ENCODE peak calls at places on chromosomes 4 and X, in seven cellular contexts. S, W, K, T, R, D and V are unnamed samples.

GRCh38 chrX:153526801-153527599 is 9.6 kb downstream of the ATP2B3 start:
- DNase-seq in S (no peak), W (no peak), K (no peak), T (no peak), R (no peak), D (no peak), V (no peak)

GRCh38 chrX:128460835-128461234 is 408.6 kb upstream of the ACTRT1 start:
- DNase-seq in S (no peak), W (no peak), K (peak), T (no peak), R (no peak), D (no peak), V (no peak)

GRCh38 chr4:122341906-122342305 is 36.9 kb upstream of the ADAD1 start:
- DNase-seq in S (peak), W (no peak), K (no peak), T (no peak), R (no peak), D (no peak), V (peak)

GRCh38 chrX:28016823-28017222 is 35.6 kb upstream of the DCAF8L1 start:
- DNase-seq in S (no peak), W (no peak), K (no peak), T (no peak), R (no peak), D (no peak), V (no peak)

GRCh38 chrX:153525451-153525850 is 8.0 kb downstream of the ATP2B3 start:
- DNase-seq in S (no peak), W (no peak), K (no peak), T (no peak), R (no peak), D (no peak), V (no peak)

GRCh38 chrX:805988-806387 is 175.4 kb downstream of the SHOX start:
- DNase-seq in S (no peak), W (no peak), K (no peak), T (no peak), R (no peak), D (no peak), V (no peak)

GRCh38 chr4:114132830-114133229 is 153.4 kb upstream of the ARSJ start:
- DNase-seq in S (peak), W (no peak), K (peak), T (no peak), R (no peak), D (no peak), V (peak)

GRCh38 chr4:107991945-107992625 is 2.4 kb downstream of the HADH start:
- DNase-seq in S (no peak), W (no peak), K (no peak), T (no peak), R (no peak), D (no peak), V (peak)

GRCh38 chr4:1323635-1324442 is 23.2 kb upstream of the UVSSA start:
- DNase-seq in S (peak), W (no peak), K (no peak), T (no peak), R (no peak), D (peak), V (peak)

GRCh38 chrX:118437283-118437682 is 58.3 kb upstream of the DOCK11 start:
- DNase-seq in S (no peak), W (no peak), K (no peak), T (no peak), R (no peak), D (no peak), V (no peak)

GRCh38 chr4:108556588-108557200 is 63.7 kb upstream of the RPL34 start:
- DNase-seq in S (no peak), W (no peak), K (no peak), T (no peak), R (no peak), D (no peak), V (no peak)

GRCh38 chrX:109350051-109350450 is 131.8 kb downstream of the GUCY2F start:
- DNase-seq in S (no peak), W (no peak), K (no peak), T (no peak), R (no peak), D (no peak), V (no peak)

GRCh38 chrX:40132751-40133150 is 35.0 kb upstream of the BCOR start:
- DNase-seq in S (peak), W (peak), K (no peak), T (peak), R (peak), D (peak), V (peak)

GRCh38 chr4:156584100-156584499 is 387.5 kb downstream of the PDGFC start:
- DNase-seq in S (no peak), W (no peak), K (no peak), T (no peak), R (no peak), D (no peak), V (no peak)

GRCh38 chr4:80448056-80448455 is 112.5 kb downstream of the CFAP299 start:
- DNase-seq in S (no peak), W (no peak), K (no peak), T (no peak), R (no peak), D (no peak), V (no peak)

GRCh38 chr4:41129128-41129754 is 85.1 kb downstream of the APBB2 start:
- DNase-seq in S (no peak), W (no peak), K (no peak), T (no peak), R (no peak), D (no peak), V (no peak)

GRCh38 chrX:34716322-34716721 is 59.2 kb upstream of the TMEM47 start:
- DNase-seq in S (no peak), W (no peak), K (no peak), T (no peak), R (no peak), D (no peak), V (no peak)

GRCh38 chr4:127251423-127251822 is 381.3 kb upstream of the INTU start:
- DNase-seq in S (no peak), W (no peak), K (no peak), T (no peak), R (no peak), D (no peak), V (peak)

GRCh38 chr4:83320548-83320947 is 14.1 kb downstream of the HPSE start:
- DNase-seq in S (no peak), W (peak), K (no peak), T (peak), R (peak), D (no peak), V (peak)

GRCh38 chr4:139279723-139280620 is at the start of gene MGARP:
- DNase-seq in S (peak), W (no peak), K (peak), T (no peak), R (no peak), D (no peak), V (peak)

GRCh38 chr4:73019462-73020047 is 50.0 kb downstream of the COX18 start:
- DNase-seq in S (peak), W (no peak), K (peak), T (no peak), R (no peak), D (peak), V (peak)

GRCh38 chr4:81165853-81166430 is 49.1 kb downstream of the PRKG2 start:
- DNase-seq in S (no peak), W (no peak), K (no peak), T (no peak), R (no peak), D (no peak), V (no peak)

GRCh38 chr4:26458104-26458503 is 32.2 kb downstream of the CCKAR start:
- DNase-seq in S (no peak), W (no peak), K (no peak), T (no peak), R (no peak), D (no peak), V (no peak)

GRCh38 chr4:8738471-8738931 is 133.1 kb downstream of the HMX1 start:
- DNase-seq in S (no peak), W (peak), K (no peak), T (peak), R (no peak), D (no peak), V (no peak)

GRCh38 chrX:44975666-44976263 is 102.8 kb downstream of the KDM6A start:
- DNase-seq in S (no peak), W (no peak), K (no peak), T (no peak), R (no peak), D (no peak), V (no peak)

GRCh38 chr4:99815597-99816011 is 1.0 kb upstream of the DAPP1 start:
- DNase-seq in S (no peak), W (peak), K (no peak), T (no peak), R (peak), D (peak), V (peak)

GRCh38 chr4:797066-797465 is 28.9 kb downstream of the CPLX1 start:
- DNase-seq in S (no peak), W (no peak), K (no peak), T (no peak), R (no peak), D (no peak), V (no peak)

GRCh38 chrX:131729295-131729694 is 185.4 kb downstream of the OR13H1 start:
- DNase-seq in S (no peak), W (peak), K (no peak), T (peak), R (peak), D (no peak), V (no peak)

GRCh38 chrX:154044045-154044444 is 24.3 kb upstream of the IRAK1 start:
- DNase-seq in S (no peak), W (no peak), K (no peak), T (no peak), R (no peak), D (no peak), V (no peak)

GRCh38 chr4:3302164-3302785 is 9.5 kb downstream of the RGS12 start:
- DNase-seq in S (no peak), W (peak), K (no peak), T (no peak), R (no peak), D (no peak), V (no peak)

GRCh38 chr4:68929076-68929737 is 22.4 kb downstream of the UGT2A3 start:
- DNase-seq in S (no peak), W (no peak), K (no peak), T (no peak), R (no peak), D (no peak), V (no peak)

GRCh38 chr4:2837110-2837903 is 6.3 kb upstream of the ADD1 start:
- DNase-seq in S (no peak), W (peak), K (peak), T (no peak), R (no peak), D (no peak), V (no peak)

GRCh38 chr4:73615613-73616012 is 4.6 kb downstream of the RASSF6 start:
- DNase-seq in S (no peak), W (no peak), K (peak), T (no peak), R (no peak), D (no peak), V (no peak)

GRCh38 chr4:140095694-140096482 is 58.1 kb downstream of the MAML3 start:
- DNase-seq in S (peak), W (no peak), K (no peak), T (no peak), R (no peak), D (peak), V (peak)

GRCh38 chr4:104425003-104425402 is 69.7 kb downstream of the CXXC4 start:
- DNase-seq in S (no peak), W (no peak), K (no peak), T (no peak), R (no peak), D (no peak), V (no peak)

GRCh38 chr4:142706381-142706780 is 139.7 kb downstream of the INPP4B start:
- DNase-seq in S (no peak), W (no peak), K (no peak), T (no peak), R (no peak), D (no peak), V (no peak)

GRCh38 chrX:131734621-131735020 is 190.7 kb downstream of the OR13H1 start:
- DNase-seq in S (no peak), W (peak), K (no peak), T (no peak), R (peak), D (no peak), V (no peak)

GRCh38 chr4:8364141-8364540 is 76.4 kb downstream of the ACOX3 start:
- DNase-seq in S (no peak), W (no peak), K (no peak), T (no peak), R (no peak), D (no peak), V (no peak)

GRCh38 chrX:95383778-95384177 is 1300.9 kb upstream of the DIAPH2 start:
- DNase-seq in S (no peak), W (no peak), K (no peak), T (no peak), R (no peak), D (no peak), V (no peak)

GRCh38 chr4:6549445-6549844 is 25.5 kb upstream of the MAN2B2 start:
- DNase-seq in S (no peak), W (no peak), K (no peak), T (no peak), R (no peak), D (no peak), V (no peak)

GRCh38 chrX:5236749-5237148 is 991.9 kb downstream of the NLGN4X start:
- DNase-seq in S (no peak), W (no peak), K (no peak), T (no peak), R (no peak), D (no peak), V (no peak)

GRCh38 chrX:5242091-5242790 is 986.4 kb downstream of the NLGN4X start:
- DNase-seq in S (no peak), W (no peak), K (no peak), T (no peak), R (no peak), D (no peak), V (no peak)
- H3K4me3 ChIP-seq in S (no peak), W (no peak), K (no peak), T (no peak), R (no peak), D (no peak), V (no peak)

GRCh38 chrX:105117621-105118020 is 102.9 kb downstream of the TEX13A start:
- DNase-seq in S (no peak), W (no peak), K (no peak), T (no peak), R (no peak), D (no peak), V (no peak)
- TF ChIP-seq CTCF in S (no peak), W (no peak), K (no peak), T (no peak), R (no peak), D (no peak), V (no peak)

GRCh38 chrX:11666180-11666579 is 460 bp upstream of the ARHGAP6 start:
- DNase-seq in S (no peak), W (no peak), K (peak), T (no peak), R (no peak), D (no peak), V (no peak)

GRCh38 chrX:11664211-11664888 is 1.4 kb downstream of the ARHGAP6 start:
- DNase-seq in S (no peak), W (no peak), K (peak), T (no peak), R (no peak), D (no peak), V (peak)

GRCh38 chrX:11667286-11667685 is 1.6 kb upstream of the ARHGAP6 start:
- DNase-seq in S (no peak), W (no peak), K (no peak), T (no peak), R (no peak), D (no peak), V (no peak)

GRCh38 chrX:11665144-11666040 is at the start of gene ARHGAP6:
- DNase-seq in S (no peak), W (no peak), K (peak), T (no peak), R (no peak), D (no peak), V (peak)

DNA sequence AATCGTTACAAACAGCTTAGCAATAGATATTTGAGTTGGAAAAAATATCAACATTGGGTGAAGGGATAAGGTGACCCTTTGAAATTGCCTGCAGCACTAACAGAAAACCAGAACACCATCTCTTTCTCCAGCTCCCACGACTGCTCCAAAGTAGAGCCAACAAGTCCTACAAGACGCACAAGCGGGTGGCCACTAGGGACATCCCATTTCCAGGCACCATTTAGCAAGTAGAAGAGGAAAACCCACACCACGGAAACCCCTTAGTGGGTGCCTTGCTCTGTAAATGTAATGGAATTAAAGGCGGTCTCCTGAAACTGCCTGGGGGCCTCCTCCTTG is 1.9 kb downstream of the ARHGAP6 start:
- DNase-seq in S (no peak), W (no peak), K (peak), T (no peak), R (no peak), D (no peak), V (no peak)
- H3K4me3 ChIP-seq in S (no peak), W (peak), K (peak), T (peak), R (peak), D (no peak), V (peak)

GRCh38 chrX:76555816-76556215 is 128.3 kb downstream of the MAGEE1 start:
- DNase-seq in S (peak), W (no peak), K (peak), T (no peak), R (no peak), D (peak), V (peak)
- TF ChIP-seq CTCF in S (peak), W (no peak), K (peak), T (no peak), R (no peak), D (peak), V (peak)

GRCh38 chr4:154944996-154945395 is 163.9 kb downstream of the RBM46 start:
- DNase-seq in S (no peak), W (no peak), K (no peak), T (no peak), R (no peak), D (no peak), V (no peak)

GRCh38 chr4:154936873-154937272 is 155.8 kb downstream of the RBM46 start:
- DNase-seq in S (no peak), W (no peak), K (no peak), T (no peak), R (no peak), D (no peak), V (no peak)

GRCh38 chr4:154939851-154940250 is 158.8 kb downstream of the RBM46 start:
- DNase-seq in S (no peak), W (no peak), K (no peak), T (no peak), R (no peak), D (no peak), V (no peak)
- H3K4me3 ChIP-seq in S (no peak), W (no peak), K (no peak), T (no peak), R (no peak), D (no peak), V (no peak)

GRCh38 chr4:78517050-78517652 is 34.4 kb upstream of the ANXA3 start:
- DNase-seq in S (peak), W (no peak), K (peak), T (no peak), R (no peak), D (no peak), V (peak)
- TF ChIP-seq CTCF in S (peak), W (peak), K (peak), T (peak), R (peak), D (peak), V (peak)

GRCh38 chrX:134144231-134144630 is 92.8 kb upstream of the CCDC160 start:
- DNase-seq in S (peak), W (no peak), K (peak), T (no peak), R (no peak), D (peak), V (no peak)

GRCh38 chrX:134146493-134146892 is 90.5 kb upstream of the CCDC160 start:
- DNase-seq in S (no peak), W (no peak), K (no peak), T (no peak), R (no peak), D (no peak), V (no peak)

DNA sequence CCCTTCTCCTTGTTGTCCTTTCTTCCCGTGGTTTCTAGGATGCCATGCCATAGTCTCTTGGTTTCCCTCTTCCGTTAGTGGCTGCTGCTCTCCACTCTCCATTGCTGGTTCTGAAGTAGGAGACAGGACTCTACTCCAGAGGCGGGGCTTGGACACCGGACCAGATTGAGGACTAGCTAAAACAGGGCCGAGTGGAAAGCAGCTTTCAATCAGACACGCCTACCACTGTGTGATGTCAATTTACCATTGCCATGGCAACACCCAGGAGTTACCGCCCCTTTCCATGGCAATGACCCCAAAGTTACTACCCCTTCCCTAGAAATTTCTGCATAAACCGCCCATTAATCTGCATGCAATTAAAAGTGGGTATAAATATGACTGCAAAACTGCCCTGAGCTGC is 88.7 kb upstream of the CCDC160 start:
- DNase-seq in S (no peak), W (no peak), K (no peak), T (no peak), R (no peak), D (no peak), V (peak)
- H3K4me3 ChIP-seq in S (no peak), W (peak), K (no peak), T (peak), R (no peak), D (no peak), V (no peak)

GRCh38 chr4:112520598-112521122 is 4.7 kb upstream of the NEUROG2 start:
- DNase-seq in S (no peak), W (no peak), K (no peak), T (no peak), R (no peak), D (no peak), V (no peak)
- TF ChIP-seq CTCF in S (no peak), W (no peak), K (no peak), T (no peak), R (no peak), D (no peak), V (no peak)